ENCODE peak calls at places on chromosomes 4 and X, in eight cellular contexts. I is NCI-H460; J is hepatic stellate cell; B is left cardiac atrium; W is activated CD8-positive, alpha-beta memory T cell treated with anti-CD3 and anti-CD28 coated beads for 4 hours; K is OCI-LY7; O is mammary epithelial cell; C is hepatocyte. D is an unnamed sample.

GRCh38 chr4:8260656-8261111 is 8.9 kb upstream of the HTRA3 start:
- DNase-seq in I (no peak), J (peak; percentile 87), B (no peak), W (no peak), K (no peak), O (peak; percentile 47), C (peak; percentile 60), D (no peak)

GRCh38 chrX:36431819-36432218 is 512.3 kb downstream of the CFAP47 start:
- DNase-seq in I (no peak), J (peak; percentile 12), B (no peak), W (no peak), K (no peak), O (peak; percentile 14), C (peak; percentile 14), D (no peak)

GRCh38 chrX:40105016-40105790 is 7.4 kb upstream of the BCOR start:
- DNase-seq in I (no peak), J (no peak), B (no peak), W (no peak), K (peak; percentile 74), O (peak; percentile 36), C (peak; percentile 74), D (peak; percentile 34)

GRCh38 chr4:169024762-169025161 is 14.7 kb upstream of the CBR4 start:
- DNase-seq in I (peak; percentile 26), J (peak; percentile 52), B (no peak), W (no peak), K (peak; percentile 19), O (peak; percentile 34), C (peak; percentile 37), D (peak; percentile 34)

GRCh38 chr4:35965300-35965699 is 279.0 kb downstream of the ARAP2 start:
- DNase-seq in I (no peak), J (no peak), B (no peak), W (no peak), K (no peak), O (no peak), C (no peak), D (no peak)

GRCh38 chr4:111268769-111269414 is 646.0 kb upstream of the PITX2 start:
- DNase-seq in I (no peak), J (peak; percentile 2), B (no peak), W (no peak), K (no peak), O (no peak), C (no peak), D (no peak)

GRCh38 chrX:67114635-67115034 is 429.2 kb upstream of the AR start:
- DNase-seq in I (no peak), J (no peak), B (no peak), W (no peak), K (no peak), O (no peak), C (no peak), D (no peak)

GRCh38 chrX:145533534-145533933 is 284.1 kb upstream of the SLITRK2 start:
- DNase-seq in I (no peak), J (no peak), B (no peak), W (no peak), K (no peak), O (no peak), C (no peak), D (no peak)

GRCh38 chr4:82223715-82224114 is 150.1 kb downstream of the HNRNPD start:
- DNase-seq in I (no peak), J (no peak), B (peak; percentile 26), W (no peak), K (peak; percentile 82), O (no peak), C (no peak), D (peak; percentile 14)

GRCh38 chrX:10415704-10416001 is 204.7 kb downstream of the MID1 start:
- DNase-seq in I (no peak), J (no peak), B (no peak), W (no peak), K (no peak), O (no peak), C (no peak), D (no peak)